ENCODE peak calls at places on chromosomes 11 and 22, in ten cellular contexts. One of them, this sample, is unnamed.

GRCh38 chr11:104907521-104908185 is 9.4 kb upstream of the CASP12 start:
- DNase-seq in CD8-positive, alpha-beta memory T cell: no peak
- DNase-seq in MM.1S: peak; percentile 69
- DNase-seq in fibroblast of lung: peak; percentile 61
- DNase-seq in SJSA1: no peak
- DNase-seq in endodermal cell: no peak
- DNase-seq in breast epithelium: no peak
- DNase-seq in ascending aorta: no peak
- DNase-seq in upper lobe of left lung: no peak
- DNase-seq in PC-3: no peak
- DNase-seq in this sample: no peak

GRCh38 chr11:124640660-124641059 is 18.0 kb downstream of the TBRG1 start:
- DNase-seq in SJSA1: no peak
- DNase-seq in breast epithelium: no peak
- DNase-seq in ascending aorta: no peak
- DNase-seq in PC-3: no peak
- DNase-seq in CD8-positive, alpha-beta memory T cell: no peak
- DNase-seq in endodermal cell: peak; percentile 78
- DNase-seq in upper lobe of left lung: no peak
- DNase-seq in MM.1S: no peak
- DNase-seq in fibroblast of lung: no peak
- DNase-seq in this sample: no peak

GRCh38 chr11:134119094-134119493 is 50.2 kb downstream of the JAM3 start:
- DNase-seq in SJSA1: no peak
- DNase-seq in fibroblast of lung: peak; percentile 91
- DNase-seq in ascending aorta: no peak
- DNase-seq in PC-3: no peak
- DNase-seq in CD8-positive, alpha-beta memory T cell: no peak
- DNase-seq in upper lobe of left lung: no peak
- DNase-seq in endodermal cell: no peak
- DNase-seq in breast epithelium: no peak
- DNase-seq in MM.1S: no peak
- DNase-seq in this sample: no peak

GRCh38 chr11:65911682-65912568 is 6.9 kb downstream of the C11orf68 start:
- DNase-seq in ascending aorta: peak; percentile 90
- DNase-seq in upper lobe of left lung: no peak
- DNase-seq in CD8-positive, alpha-beta memory T cell: no peak
- DNase-seq in SJSA1: peak; percentile 99
- DNase-seq in PC-3: peak; percentile 99
- DNase-seq in breast epithelium: peak; percentile 64
- DNase-seq in MM.1S: no peak
- DNase-seq in fibroblast of lung: peak; percentile 73
- DNase-seq in endodermal cell: peak; percentile 88
- DNase-seq in this sample: no peak

GRCh38 chr11:128686745-128687177 is 7.1 kb upstream of the FLI1 start:
- DNase-seq in PC-3: peak; percentile 21
- DNase-seq in breast epithelium: no peak
- DNase-seq in MM.1S: peak; percentile 40
- DNase-seq in endodermal cell: peak; percentile 80
- DNase-seq in SJSA1: no peak
- DNase-seq in fibroblast of lung: peak; percentile 49
- DNase-seq in upper lobe of left lung: peak; percentile 61
- DNase-seq in ascending aorta: no peak
- DNase-seq in CD8-positive, alpha-beta memory T cell: peak; percentile 75
- DNase-seq in this sample: no peak

GRCh38 chr22:28148816-28149465 is 229.9 kb upstream of the PITPNB start:
- DNase-seq in breast epithelium: no peak
- DNase-seq in MM.1S: no peak
- DNase-seq in upper lobe of left lung: no peak
- DNase-seq in SJSA1: no peak
- DNase-seq in CD8-positive, alpha-beta memory T cell: no peak
- DNase-seq in fibroblast of lung: peak; percentile 68
- DNase-seq in ascending aorta: no peak
- DNase-seq in endodermal cell: no peak
- DNase-seq in PC-3: no peak
- DNase-seq in this sample: no peak

GRCh38 chr11:66326261-66327111 is 9.6 kb upstream of the CD248 start:
- DNase-seq in upper lobe of left lung: no peak
- DNase-seq in CD8-positive, alpha-beta memory T cell: no peak
- DNase-seq in breast epithelium: no peak
- DNase-seq in ascending aorta: no peak
- DNase-seq in MM.1S: no peak
- DNase-seq in PC-3: peak; percentile 36
- DNase-seq in SJSA1: peak; percentile 100
- DNase-seq in endodermal cell: no peak
- DNase-seq in fibroblast of lung: peak; percentile 33
- DNase-seq in this sample: no peak

GRCh38 chr11:114925591-114925990 is 247.3 kb downstream of the NXPE2 start:
- DNase-seq in MM.1S: no peak
- DNase-seq in CD8-positive, alpha-beta memory T cell: no peak
- DNase-seq in upper lobe of left lung: no peak
- DNase-seq in breast epithelium: no peak
- DNase-seq in SJSA1: no peak
- DNase-seq in endodermal cell: no peak
- DNase-seq in PC-3: no peak
- DNase-seq in ascending aorta: no peak
- DNase-seq in fibroblast of lung: peak; percentile 23
- DNase-seq in this sample: no peak

GRCh38 chr11:74069146-74070046 is 60.5 kb upstream of the UCP3 start:
- DNase-seq in upper lobe of left lung: peak; percentile 44
- DNase-seq in MM.1S: no peak
- DNase-seq in breast epithelium: peak; percentile 59
- DNase-seq in CD8-positive, alpha-beta memory T cell: no peak
- DNase-seq in endodermal cell: no peak
- DNase-seq in SJSA1: no peak
- DNase-seq in fibroblast of lung: peak; percentile 21
- DNase-seq in ascending aorta: no peak
- DNase-seq in PC-3: peak; percentile 95
- DNase-seq in this sample: no peak
- H3K27ac ChIP-seq in upper lobe of left lung: peak overlapping the region; percentile 58
- H3K27ac ChIP-seq in MM.1S: no peak overlapping the region
- H3K27ac ChIP-seq in breast epithelium: peak overlapping the region; percentile 90
- H3K27ac ChIP-seq in CD8-positive, alpha-beta memory T cell: no peak overlapping the region
- H3K27ac ChIP-seq in endodermal cell: no peak overlapping the region
- H3K27ac ChIP-seq in SJSA1: no peak overlapping the region
- H3K27ac ChIP-seq in fibroblast of lung: no peak overlapping the region
- H3K27ac ChIP-seq in ascending aorta: no peak overlapping the region
- H3K27ac ChIP-seq in PC-3: peak overlapping the region; percentile 90
- H3K27ac ChIP-seq in this sample: no peak overlapping the region

GRCh38 chr11:112794321-112794720 is 166.9 kb upstream of the NCAM1 start:
- DNase-seq in endodermal cell: no peak
- DNase-seq in ascending aorta: no peak
- DNase-seq in breast epithelium: no peak
- DNase-seq in PC-3: no peak
- DNase-seq in fibroblast of lung: peak; percentile 85
- DNase-seq in upper lobe of left lung: no peak
- DNase-seq in SJSA1: no peak
- DNase-seq in MM.1S: no peak
- DNase-seq in CD8-positive, alpha-beta memory T cell: no peak
- DNase-seq in this sample: peak; percentile 45

GRCh38 chr11:112790286-112790685 is 170.9 kb upstream of the NCAM1 start:
- DNase-seq in fibroblast of lung: no peak
- DNase-seq in SJSA1: peak; percentile 67
- DNase-seq in ascending aorta: no peak
- DNase-seq in PC-3: no peak
- DNase-seq in upper lobe of left lung: no peak
- DNase-seq in MM.1S: no peak
- DNase-seq in CD8-positive, alpha-beta memory T cell: no peak
- DNase-seq in endodermal cell: no peak
- DNase-seq in breast epithelium: no peak
- DNase-seq in this sample: no peak

GRCh38 chr11:112795142-112795815 is 165.9 kb upstream of the NCAM1 start:
- DNase-seq in CD8-positive, alpha-beta memory T cell: no peak
- DNase-seq in fibroblast of lung: peak; percentile 53
- DNase-seq in ascending aorta: no peak
- DNase-seq in MM.1S: peak; percentile 65
- DNase-seq in upper lobe of left lung: no peak
- DNase-seq in breast epithelium: no peak
- DNase-seq in PC-3: peak; percentile 70
- DNase-seq in SJSA1: no peak
- DNase-seq in endodermal cell: peak; percentile 86
- DNase-seq in this sample: peak; percentile 50

GRCh38 chr11:112795896-112796686 is 165.1 kb upstream of the NCAM1 start:
- DNase-seq in CD8-positive, alpha-beta memory T cell: no peak
- DNase-seq in endodermal cell: no peak
- DNase-seq in fibroblast of lung: peak; percentile 47
- DNase-seq in MM.1S: no peak
- DNase-seq in upper lobe of left lung: no peak
- DNase-seq in ascending aorta: no peak
- DNase-seq in PC-3: no peak
- DNase-seq in breast epithelium: no peak
- DNase-seq in SJSA1: peak; percentile 30
- DNase-seq in this sample: peak; percentile 60

DNA sequence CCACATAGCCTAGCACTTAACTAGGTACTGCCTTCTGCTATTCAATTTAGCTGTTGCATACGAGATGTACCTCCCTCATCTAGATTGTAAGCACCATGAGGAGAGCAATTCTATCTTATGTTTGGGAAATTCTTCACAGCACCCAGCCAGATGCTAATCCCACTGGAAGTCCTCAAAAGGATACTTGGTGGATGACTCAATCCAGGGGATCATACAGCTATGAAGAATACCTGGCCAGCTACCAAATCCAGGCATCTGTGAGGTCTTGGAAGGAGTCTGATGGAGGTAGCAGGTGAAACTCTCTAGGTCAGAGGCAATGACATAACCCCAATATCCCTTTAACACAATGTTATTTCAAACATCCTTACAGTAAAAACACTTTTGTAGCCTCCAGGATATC is 167.8 kb upstream of the NCAM1 start:
- DNase-seq in CD8-positive, alpha-beta memory T cell: no peak
- DNase-seq in PC-3: no peak
- DNase-seq in SJSA1: no peak
- DNase-seq in upper lobe of left lung: no peak
- DNase-seq in breast epithelium: no peak
- DNase-seq in endodermal cell: no peak
- DNase-seq in ascending aorta: no peak
- DNase-seq in fibroblast of lung: peak; percentile 52
- DNase-seq in MM.1S: no peak
- DNase-seq in this sample: no peak
- H3K4me3 ChIP-seq in CD8-positive, alpha-beta memory T cell: no peak overlapping the region
- H3K4me3 ChIP-seq in PC-3: no peak overlapping the region
- H3K4me3 ChIP-seq in SJSA1: no peak overlapping the region
- H3K4me3 ChIP-seq in upper lobe of left lung: no peak overlapping the region
- H3K4me3 ChIP-seq in breast epithelium: no peak overlapping the region
- H3K4me3 ChIP-seq in endodermal cell: no peak overlapping the region
- H3K4me3 ChIP-seq in ascending aorta: no peak overlapping the region
- H3K4me3 ChIP-seq in fibroblast of lung: no peak overlapping the region
- H3K4me3 ChIP-seq in MM.1S: no peak overlapping the region
- H3K4me3 ChIP-seq in this sample: no peak overlapping the region

GRCh38 chr22:38788016-38788415 is 5.9 kb downstream of the DNAL4 start:
- DNase-seq in MM.1S: no peak
- DNase-seq in SJSA1: no peak
- DNase-seq in breast epithelium: no peak
- DNase-seq in CD8-positive, alpha-beta memory T cell: no peak
- DNase-seq in upper lobe of left lung: no peak
- DNase-seq in endodermal cell: no peak
- DNase-seq in ascending aorta: no peak
- DNase-seq in fibroblast of lung: peak; percentile 65
- DNase-seq in PC-3: no peak
- DNase-seq in this sample: no peak
- H3K27ac ChIP-seq in MM.1S: no peak overlapping the region
- H3K27ac ChIP-seq in SJSA1: no peak overlapping the region
- H3K27ac ChIP-seq in breast epithelium: peak overlapping the region; percentile 77
- H3K27ac ChIP-seq in CD8-positive, alpha-beta memory T cell: no peak overlapping the region
- H3K27ac ChIP-seq in upper lobe of left lung: peak overlapping the region; percentile 44
- H3K27ac ChIP-seq in endodermal cell: no peak overlapping the region
- H3K27ac ChIP-seq in ascending aorta: peak overlapping the region; percentile 83
- H3K27ac ChIP-seq in fibroblast of lung: peak overlapping the region; percentile 57
- H3K27ac ChIP-seq in PC-3: no peak overlapping the region
- H3K27ac ChIP-seq in this sample: peak overlapping the region; percentile 82

GRCh38 chr11:12286606-12287005 is 90.8 kb upstream of the PARVA start:
- DNase-seq in SJSA1: no peak
- DNase-seq in MM.1S: no peak
- DNase-seq in ascending aorta: peak; percentile 60
- DNase-seq in CD8-positive, alpha-beta memory T cell: peak; percentile 21
- DNase-seq in upper lobe of left lung: no peak
- DNase-seq in endodermal cell: no peak
- DNase-seq in PC-3: no peak
- DNase-seq in breast epithelium: no peak
- DNase-seq in fibroblast of lung: no peak
- DNase-seq in this sample: peak; percentile 65

GRCh38 chr11:12288212-12288933 is 89.0 kb upstream of the PARVA start:
- DNase-seq in upper lobe of left lung: peak; percentile 50
- DNase-seq in endodermal cell: peak; percentile 97
- DNase-seq in breast epithelium: peak; percentile 58
- DNase-seq in CD8-positive, alpha-beta memory T cell: peak; percentile 58
- DNase-seq in fibroblast of lung: peak; percentile 92
- DNase-seq in ascending aorta: peak; percentile 90
- DNase-seq in PC-3: peak; percentile 94
- DNase-seq in MM.1S: peak; percentile 54
- DNase-seq in SJSA1: peak; percentile 82
- DNase-seq in this sample: peak; percentile 88

GRCh38 chr11:12288934-12289666 is 88.3 kb upstream of the PARVA start:
- DNase-seq in fibroblast of lung: no peak
- DNase-seq in upper lobe of left lung: no peak
- DNase-seq in PC-3: no peak
- DNase-seq in CD8-positive, alpha-beta memory T cell: no peak
- DNase-seq in MM.1S: no peak
- DNase-seq in breast epithelium: no peak
- DNase-seq in ascending aorta: peak; percentile 73
- DNase-seq in SJSA1: no peak
- DNase-seq in endodermal cell: no peak
- DNase-seq in this sample: no peak

GRCh38 chr11:12287009-12287373 is 90.4 kb upstream of the PARVA start:
- DNase-seq in ascending aorta: peak; percentile 87
- DNase-seq in PC-3: peak; percentile 89
- DNase-seq in fibroblast of lung: peak; percentile 98
- DNase-seq in breast epithelium: no peak
- DNase-seq in endodermal cell: peak; percentile 80
- DNase-seq in SJSA1: peak; percentile 94
- DNase-seq in MM.1S: no peak
- DNase-seq in upper lobe of left lung: no peak
- DNase-seq in CD8-positive, alpha-beta memory T cell: no peak
- DNase-seq in this sample: peak; percentile 87

DNA sequence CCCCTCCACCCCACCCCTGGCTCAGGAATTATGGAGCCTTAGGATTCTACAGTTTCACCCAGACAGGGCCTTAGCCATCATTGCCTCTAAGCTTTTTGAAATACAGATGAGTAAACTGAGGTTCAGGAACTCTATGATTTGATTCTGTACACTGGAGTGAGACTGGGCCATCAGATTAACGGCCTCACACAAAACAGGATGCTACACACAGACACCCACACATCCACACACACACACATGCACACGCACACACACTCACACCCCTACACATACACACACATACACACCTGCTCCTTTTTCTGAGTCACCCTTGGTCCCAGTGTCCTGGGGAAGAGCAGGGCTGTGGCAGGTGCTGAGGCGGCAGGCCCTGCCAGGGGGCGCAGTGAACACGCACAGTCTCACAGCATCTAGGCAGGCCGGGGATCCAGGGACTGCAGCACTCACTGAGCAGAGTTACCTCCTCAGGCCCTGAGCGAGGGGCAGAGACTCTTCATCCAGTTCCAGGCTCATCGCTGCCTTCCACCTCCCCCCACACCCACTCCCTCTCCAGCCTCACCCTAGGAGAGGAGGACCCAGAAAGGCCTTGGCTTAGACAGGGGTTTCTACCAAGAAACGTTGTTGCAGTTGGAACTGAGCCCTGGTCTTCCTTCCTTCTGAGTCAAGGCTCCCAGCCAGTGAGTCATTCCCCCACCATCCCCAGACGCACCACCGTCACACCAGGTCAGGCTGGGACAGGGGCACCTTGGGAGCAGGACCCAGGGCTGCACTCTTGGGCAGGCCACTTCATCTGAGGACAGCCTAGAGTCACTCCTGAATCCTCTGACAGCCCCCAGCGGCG is 89.8 kb upstream of the PARVA start:
- DNase-seq in endodermal cell: peak; percentile 93
- DNase-seq in ascending aorta: peak; percentile 98
- DNase-seq in MM.1S: no peak
- DNase-seq in breast epithelium: no peak
- DNase-seq in PC-3: peak; percentile 90
- DNase-seq in upper lobe of left lung: no peak
- DNase-seq in SJSA1: peak; percentile 94
- DNase-seq in fibroblast of lung: peak; percentile 99
- DNase-seq in CD8-positive, alpha-beta memory T cell: peak; percentile 43
- DNase-seq in this sample: peak; percentile 96
- H3K4me3 ChIP-seq in endodermal cell: no peak overlapping the region
- H3K4me3 ChIP-seq in ascending aorta: no peak overlapping the region
- H3K4me3 ChIP-seq in MM.1S: no peak overlapping the region
- H3K4me3 ChIP-seq in breast epithelium: no peak overlapping the region
- H3K4me3 ChIP-seq in PC-3: peak overlapping the region; percentile 54
- H3K4me3 ChIP-seq in upper lobe of left lung: no peak overlapping the region
- H3K4me3 ChIP-seq in SJSA1: peak overlapping the region; percentile 26
- H3K4me3 ChIP-seq in fibroblast of lung: peak overlapping the region; percentile 19
- H3K4me3 ChIP-seq in CD8-positive, alpha-beta memory T cell: no peak overlapping the region
- H3K4me3 ChIP-seq in this sample: peak overlapping the region; percentile 54

This sample was measured in coronary artery.